ENCODE peak calls at places on chromosomes 7 and 10, in five cellular contexts. S is T-helper 2 cell, D is fibroblast of lung, Z is tibial artery, B is left lung. M is an unnamed sample.
A peak's percentile ranks its signal among the peaks of the same experiment; 100 is the strongest.

GRCh38 chr10:124150807-124151417 is 57.5 kb upstream of the CHST15 start:
- DNase-seq in Z (peak; percentile 62), B (no peak), D (no peak), S (no peak), M (no peak)

GRCh38 chr7:92108821-92109220 is 25.5 kb downstream of the CYP51A1 start:
- DNase-seq in S (no peak), Z (no peak), D (no peak), B (no peak), M (no peak)

GRCh38 chr7:2066251-2066919 is 166.4 kb downstream of the MAD1L1 start:
- DNase-seq in S (peak; percentile 16), D (no peak), Z (no peak), B (no peak), M (no peak)

GRCh38 chr10:88851706-88852105 is at the start of gene ANKRD22:
- DNase-seq in D (peak; percentile 61), S (no peak), Z (no peak), B (peak; percentile 41), M (no peak)

GRCh38 chr10:44043646-44044368 is 341.1 kb downstream of the CXCL12 start:
- DNase-seq in D (no peak), S (no peak), B (no peak), Z (no peak), M (no peak)

GRCh38 chr10:129840196-129840590 is 123.9 kb downstream of the EBF3 start:
- DNase-seq in S (no peak), B (peak; percentile 72), Z (no peak), D (no peak), M (no peak)

GRCh38 chr7:30459591-30460245 is 18.9 kb downstream of the NOD1 start:
- DNase-seq in Z (no peak), S (no peak), D (peak; percentile 99), B (no peak), M (peak; percentile 82)

GRCh38 chr10:62594093-62594520 is 210.4 kb upstream of the ADO start:
- DNase-seq in S (peak; percentile 42), Z (peak; percentile 72), D (peak; percentile 64), B (peak; percentile 85), M (no peak)

GRCh38 chr7:98165827-98166667 is 45.2 kb upstream of the BHLHA15 start:
- DNase-seq in B (peak; percentile 89), Z (no peak), S (peak; percentile 43), D (peak; percentile 23), M (no peak)

GRCh38 chr7:90551036-90551435 is 45.1 kb upstream of the CDK14 start:
- DNase-seq in D (no peak), S (no peak), B (no peak), Z (no peak), M (no peak)

GRCh38 chr7:101558742-101559325 is 70.3 kb downstream of the MYL10 start:
- DNase-seq in B (no peak), Z (peak; percentile 44), S (no peak), D (no peak), M (peak; percentile 56)

M was measured in ascending aorta.